ENCODE peak calls at places on chromosomes 5 and 9, in nine cellular contexts. O is A172; W is HT1080; G is heart left ventricle; L is stimulated activated CD8-positive, alpha-beta memory T cell treated with anti-CD3 and anti-CD28 coated beads, Interleukin-15, amount 100 ng/mL, for 1 hour; V is fibroblast of gingiva; S is dermis blood vessel endothelial cell; C is MCF 10A; Y is NCI-H1092. U is an unnamed sample.

GRCh38 chr5:149646564-149646963 is 65.3 kb downstream of the ARHGEF37 start:
- DNase-seq in O (no peak), W (no peak), G (peak), L (no peak), V (no peak), S (no peak), C (peak), Y (peak), U (no peak)

GRCh38 chr9:91099471-91099870 is 262.2 kb downstream of the AUH start:
- DNase-seq in O (no peak), W (no peak), G (no peak), L (no peak), V (no peak), S (no peak), C (no peak), Y (no peak), U (no peak)

GRCh38 chr5:167934561-167934971 is 356.9 kb upstream of the WWC1 start:
- DNase-seq in O (peak), W (peak), G (peak), L (no peak), V (peak), S (no peak), C (no peak), Y (no peak), U (no peak)

GRCh38 chr5:32851774-32852173 is 140.7 kb downstream of the NPR3 start:
- DNase-seq in O (no peak), W (no peak), G (no peak), L (no peak), V (no peak), S (no peak), C (no peak), Y (no peak), U (no peak)

GRCh38 chr5:170738840-170739239 is 44.7 kb upstream of the GABRP start:
- DNase-seq in O (no peak), W (no peak), G (no peak), L (no peak), V (no peak), S (no peak), C (no peak), Y (no peak), U (no peak)

GRCh38 chr5:93601433-93602175 is 18.6 kb downstream of the NR2F1 start:
- DNase-seq in O (no peak), W (no peak), G (no peak), L (no peak), V (no peak), S (no peak), C (no peak), Y (no peak), U (no peak)

GRCh38 chr5:83802686-83803085 is 82.0 kb upstream of the HAPLN1 start:
- DNase-seq in O (peak), W (peak), G (no peak), L (no peak), V (no peak), S (no peak), C (no peak), Y (no peak), U (no peak)

GRCh38 chr9:18855636-18856035 is 177.4 kb downstream of the SAXO1 start:
- DNase-seq in O (no peak), W (no peak), G (peak), L (no peak), V (no peak), S (no peak), C (no peak), Y (peak), U (no peak)

GRCh38 chr5:159901308-159901707 is 15.0 kb upstream of the ADRA1B start:
- DNase-seq in O (no peak), W (no peak), G (no peak), L (no peak), V (no peak), S (no peak), C (no peak), Y (no peak), U (no peak)

GRCh38 chr9:133148351-133149129 is 15.2 kb downstream of the GBGT1 start:
- DNase-seq in O (no peak), W (no peak), G (no peak), L (no peak), V (peak), S (peak), C (peak), Y (no peak), U (no peak)

GRCh38 chr5:39005566-39006232 is 68.5 kb downstream of the RICTOR start:
- DNase-seq in O (no peak), W (no peak), G (no peak), L (no peak), V (no peak), S (peak), C (peak), Y (no peak), U (no peak)

GRCh38 chr5:172841258-172841657 is 7.2 kb downstream of the ERGIC1 start:
- DNase-seq in O (no peak), W (no peak), G (no peak), L (no peak), V (no peak), S (peak), C (no peak), Y (peak), U (no peak)

GRCh38 chr5:95739857-95740256 is 8.7 kb downstream of the RHOBTB3 start:
- DNase-seq in O (no peak), W (no peak), G (no peak), L (no peak), V (no peak), S (no peak), C (no peak), Y (no peak), U (no peak)

GRCh38 chr5:136164226-136164625 is 28.7 kb downstream of the SMIM32 start:
- DNase-seq in O (no peak), W (no peak), G (no peak), L (no peak), V (no peak), S (no peak), C (no peak), Y (no peak), U (no peak)

GRCh38 chr5:6543830-6544560 is 88.8 kb downstream of the NSUN2 start:
- DNase-seq in O (no peak), W (no peak), G (no peak), L (no peak), V (no peak), S (no peak), C (no peak), Y (no peak), U (no peak)

GRCh38 chr5:151347364-151347763 is at the start of gene SLC36A2:
- DNase-seq in O (no peak), W (no peak), G (no peak), L (no peak), V (no peak), S (no peak), C (no peak), Y (no peak), U (no peak)

GRCh38 chr9:125329978-125330377 is 68.4 kb downstream of the GAPVD1 start:
- DNase-seq in O (no peak), W (no peak), G (no peak), L (no peak), V (no peak), S (no peak), C (no peak), Y (no peak), U (no peak)

GRCh38 chr9:83066771-83067170 is 3.8 kb upstream of the RASEF start:
- DNase-seq in O (peak), W (peak), G (no peak), L (no peak), V (peak), S (no peak), C (peak), Y (no peak), U (no peak)

GRCh38 chr9:132411091-132411508 is 1.1 kb downstream of the CFAP77 start:
- DNase-seq in O (no peak), W (peak), G (no peak), L (peak), V (no peak), S (peak), C (peak), Y (peak), U (peak)

GRCh38 chr5:37786855-37787254 is 53.0 kb downstream of the GDNF start:
- DNase-seq in O (peak), W (peak), G (no peak), L (no peak), V (peak), S (peak), C (peak), Y (no peak), U (no peak)

GRCh38 chr5:146766013-146766412 is 112.5 kb downstream of the PPP2R2B start:
- DNase-seq in O (no peak), W (no peak), G (no peak), L (no peak), V (no peak), S (no peak), C (no peak), Y (no peak), U (no peak)

GRCh38 chr9:12775373-12775962 is 648 bp downstream of the LURAP1L start:
- DNase-seq in O (no peak), W (peak), G (peak), L (no peak), V (no peak), S (no peak), C (no peak), Y (peak), U (no peak)